ENCODE peak calls at places on chromosomes 1 and 21, in six cellular contexts. R, O, S, H, F and G are unnamed samples.

GRCh38 chr1:116855220-116855619 is 54.5 kb upstream of the PTGFRN start:
- DNase-seq in R (peak; percentile 46), O (peak; percentile 69), S (no peak), H (peak; percentile 51), F (no peak), G (no peak)

GRCh38 chr1:164660415-164661174 is 101.6 kb downstream of the PBX1 start:
- DNase-seq in R (peak; percentile 91), O (peak; percentile 58), S (no peak), H (peak; percentile 56), F (no peak), G (no peak)

GRCh38 chr1:177914603-177915002 is 55.3 kb downstream of the SEC16B start:
- DNase-seq in R (peak; percentile 5), O (no peak), S (no peak), H (no peak), F (no peak), G (no peak)

GRCh38 chr1:48940946-48941732 is 164.4 kb upstream of the BEND5 start:
- DNase-seq in R (no peak), O (no peak), S (no peak), H (no peak), F (no peak), G (no peak)

GRCh38 chr21:45938811-45939520 is 42.6 kb upstream of the COL6A1 start:
- DNase-seq in R (no peak), O (no peak), S (no peak), H (no peak), F (no peak), G (no peak)

GRCh38 chr1:58994664-58995063 is 210.8 kb upstream of the JUN start:
- DNase-seq in R (no peak), O (no peak), S (no peak), H (no peak), F (no peak), G (no peak)

GRCh38 chr1:7299329-7299799 is 471.7 kb upstream of the VAMP3 start:
- DNase-seq in R (peak; percentile 98), O (peak; percentile 99), S (no peak), H (no peak), F (no peak), G (peak; percentile 98)

GRCh38 chr1:155833665-155834295 is 23.2 kb downstream of the GON4L start:
- DNase-seq in R (no peak), O (no peak), S (no peak), H (no peak), F (no peak), G (no peak)

GRCh38 chr1:98059616-98060015 is 138.8 kb upstream of the DPYD start:
- DNase-seq in R (peak; percentile 26), O (no peak), S (no peak), H (no peak), F (no peak), G (no peak)